ENCODE peak calls at places on chromosomes 7 and 10, in five cellular contexts. I, A, Y, B and N are unnamed samples. For H3K36me3, the result is how much of the 10 kb centered on the place peaks cover.

GRCh38 chr10:5343561-5343960 is 21.2 kb upstream of the UCN3 start:
- DNase-seq in Y (no peak), I (no peak), A (no peak), B (peak), N (no peak)

GRCh38 chr10:130213286-130214080 is 77.3 kb downstream of the GLRX3 start:
- DNase-seq in A (no peak), B (no peak), Y (no peak), I (no peak), N (no peak)

GRCh38 chr7:151680810-151681209 is 161.1 kb upstream of the RHEB start:
- DNase-seq in Y (peak), B (no peak), I (no peak), A (no peak), N (no peak)

GRCh38 chr10:35375091-35375765 is 38.9 kb downstream of the CCNY start:
- DNase-seq in B (no peak), I (no peak), A (no peak), Y (no peak), N (no peak)

GRCh38 chr7:115941703-115942268 is 88.8 kb downstream of the TFEC start:
- DNase-seq in Y (peak), B (no peak), I (no peak), A (no peak), N (no peak)

GRCh38 chr7:24786941-24787340 is 29.7 kb upstream of the GSDME start:
- DNase-seq in I (peak), A (peak), B (no peak), Y (peak), N (no peak)

GRCh38 chr10:82319558-82319957 is 444.6 kb downstream of the NRG3 start:
- DNase-seq in I (no peak), Y (no peak), A (no peak), B (no peak), N (no peak)

GRCh38 chr10:110786172-110786571 is 85.6 kb upstream of the PDCD4 start:
- DNase-seq in Y (no peak), A (no peak), I (no peak), B (no peak), N (no peak)

GRCh38 chr7:117123311-117123926 is 170.1 kb downstream of the ST7 start:
- DNase-seq in B (no peak), A (no peak), Y (no peak), I (no peak), N (no peak)

GRCh38 chr7:140013676-140014075 is 49.1 kb downstream of the PARP12 start:
- DNase-seq in A (no peak), Y (no peak), I (no peak), B (no peak), N (no peak)

GRCh38 chr10:78575400-78575799 is 493.4 kb upstream of the ZMIZ1 start:
- DNase-seq in Y (peak), B (no peak), A (no peak), I (no peak), N (no peak)

GRCh38 chr7:122790132-122790531 is 87.4 kb upstream of the RNF148 start:
- DNase-seq in Y (no peak), A (no peak), B (no peak), I (no peak), N (no peak)

GRCh38 chr10:120732643-120733313 is 118.4 kb upstream of the WDR11 start:
- DNase-seq in I (no peak), Y (no peak), A (no peak), B (no peak), N (no peak)

GRCh38 chr7:117071597-117071996 is 118.3 kb downstream of the ST7 start:
- DNase-seq in Y (no peak), A (no peak), B (no peak), I (no peak), N (no peak)

GRCh38 chr10:97543025-97543546 is 29.5 kb upstream of the ANKRD2 start:
- DNase-seq in B (no peak), Y (peak), A (peak), I (peak), N (peak)

GRCh38 chr10:77889277-77889903 is 37.2 kb downstream of the DLG5 start:
- DNase-seq in I (peak), B (no peak), Y (no peak), A (no peak), N (no peak)

GRCh38 chr7:14954035-14954434 is 51.5 kb upstream of the DGKB start:
- DNase-seq in Y (no peak), A (no peak), B (no peak), I (no peak), N (no peak)

GRCh38 chr7:68994841-68995240 is 603.4 kb upstream of the AUTS2 start:
- DNase-seq in A (no peak), B (no peak), I (no peak), Y (no peak), N (no peak)

GRCh38 chr10:22335204-22335956 is 9.9 kb upstream of the SPAG6 start:
- DNase-seq in I (peak), Y (no peak), A (no peak), B (peak), N (peak)

GRCh38 chr7:113071465-113071864 is 15.2 kb downstream of the GPR85 start:
- DNase-seq in I (peak), B (no peak), Y (no peak), A (no peak), N (no peak)

GRCh38 chr7:151379534-151380198 is 30.2 kb downstream of the WDR86 start:
- DNase-seq in B (no peak), Y (no peak), I (no peak), A (no peak), N (no peak)

GRCh38 chr7:71746004-71746403 is 614.1 kb downstream of the GALNT17 start:
- DNase-seq in B (no peak), A (no peak), Y (no peak), I (no peak), N (no peak)

GRCh38 chr10:78267598-78267997 is 233.9 kb downstream of the RPS24 start:
- DNase-seq in B (no peak), A (no peak), I (no peak), Y (peak), N (no peak)

GRCh38 chr7:50217961-50218360 is 86.6 kb upstream of the IKZF1 start:
- DNase-seq in I (no peak), B (no peak), Y (no peak), A (no peak), N (no peak)

GRCh38 chr7:105759670-105760548 is 116.5 kb downstream of the ATXN7L1 start:
- DNase-seq in A (no peak), I (no peak), B (peak), Y (peak), N (no peak)

GRCh38 chr7:125561006-125561405 is 631.4 kb upstream of the POT1 start:
- DNase-seq in B (no peak), Y (no peak), I (no peak), A (no peak), N (no peak)

GRCh38 chr10:105592468-105592867 is 951.4 kb downstream of the SORCS3 start:
- DNase-seq in I (no peak), B (no peak), A (no peak), Y (no peak), N (no peak)

GRCh38 chr10:14782691-14783363 is 8.1 kb upstream of the FAM107B start:
- DNase-seq in Y (peak), I (no peak), B (no peak), A (no peak), N (no peak)

GRCh38 chr7:138169441-138169851 is 93.2 kb downstream of the AKR1D1 start:
- DNase-seq in I (no peak), B (no peak), Y (no peak), A (no peak), N (no peak)

GRCh38 chr10:76337641-76338040 is 906.2 kb downstream of the LRMDA start:
- DNase-seq in A (no peak), B (no peak), I (no peak), Y (peak), N (no peak)

GRCh38 chr10:76338187-76338586 is 906.8 kb downstream of the LRMDA start:
- DNase-seq in A (no peak), I (no peak), B (no peak), Y (no peak), N (no peak)

GRCh38 chr10:76333801-76334200 is 902.4 kb downstream of the LRMDA start:
- DNase-seq in A (no peak), B (no peak), I (no peak), Y (no peak), N (no peak)

GRCh38 chr10:76334306-76334705 is 902.9 kb downstream of the LRMDA start:
- DNase-seq in A (no peak), B (no peak), Y (no peak), I (no peak), N (no peak)

DNA sequence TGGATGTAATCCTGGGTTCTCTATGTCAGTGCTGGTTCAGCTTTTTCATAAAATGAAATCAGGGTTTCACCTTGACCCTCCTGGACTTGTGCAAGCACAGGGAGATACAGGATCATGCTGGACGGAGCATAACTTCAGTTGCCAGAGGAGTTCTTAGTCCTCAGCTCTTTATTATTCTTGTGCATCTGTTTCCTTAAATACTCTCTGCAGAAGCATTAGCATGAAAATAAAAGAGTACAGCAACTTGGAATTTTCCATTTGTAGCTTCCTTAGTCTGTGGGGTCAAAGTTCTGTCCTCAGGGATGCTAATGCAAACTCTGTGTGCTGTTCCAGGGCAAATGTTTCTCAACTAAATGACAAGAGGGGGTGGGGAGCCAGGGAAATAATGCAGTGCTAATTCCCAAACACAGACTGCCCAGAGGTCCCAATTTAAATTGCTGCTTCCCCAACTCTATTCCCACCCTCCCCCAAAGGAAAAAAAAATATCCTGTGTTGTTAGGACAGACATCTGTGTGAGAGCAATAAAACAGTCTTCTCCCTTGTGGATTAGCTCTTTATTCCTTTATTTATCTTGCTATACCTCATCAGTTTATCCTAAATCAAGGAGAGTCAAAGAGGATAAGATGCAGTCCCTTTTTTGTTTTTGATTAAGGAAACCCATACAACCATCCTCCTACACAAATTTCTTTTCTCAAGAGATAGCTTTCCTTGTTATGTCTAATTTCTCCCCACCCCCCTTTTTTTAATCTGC is 905.0 kb downstream of the LRMDA start:
- DNase-seq in I (no peak), Y (no peak), A (no peak), B (no peak), N (no peak)
- H3K27ac ChIP-seq in I (no peak), Y (no peak), A (no peak), B (no peak), N (no peak)

GRCh38 chr7:155743197-155743596 is 69.1 kb downstream of the SHH start:
- DNase-seq in A (no peak), I (no peak), Y (no peak), B (no peak), N (no peak)
- H3K36me3 ChIP-seq in A (half or more), I (half or more), Y (under half), B (half or more), N (under half)

DNA sequence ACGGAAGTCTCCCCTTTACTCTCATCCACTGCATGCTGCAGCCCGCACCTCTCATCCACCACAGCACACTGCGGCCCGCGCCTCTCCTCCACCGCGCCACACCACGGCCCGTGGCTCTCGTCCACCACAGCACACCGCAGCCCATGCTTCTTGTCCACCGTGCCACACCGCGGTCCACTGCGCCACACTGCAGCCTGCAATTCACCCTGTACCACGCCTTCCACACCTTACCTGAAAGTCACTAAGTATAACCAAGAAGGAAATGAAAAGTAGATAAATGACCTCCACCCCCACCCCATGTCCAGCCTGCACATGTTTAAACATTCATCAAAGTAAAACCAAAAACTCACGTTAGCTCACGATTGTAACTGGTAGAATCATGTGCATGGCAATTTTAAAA is 176.1 kb downstream of the DIP2C start:
- DNase-seq in I (no peak), Y (no peak), B (no peak), A (no peak), N (no peak)
- H3K27ac ChIP-seq in I (peak), Y (no peak), B (no peak), A (no peak), N (no peak)

GRCh38 chr7:107995184-107996071 is 7.5 kb downstream of the LAMB1 start:
- DNase-seq in Y (peak), B (no peak), I (no peak), A (no peak), N (no peak)
- H3K36me3 ChIP-seq in Y (half or more), B (under half), I (under half), A (under half), N (under half)

DNA sequence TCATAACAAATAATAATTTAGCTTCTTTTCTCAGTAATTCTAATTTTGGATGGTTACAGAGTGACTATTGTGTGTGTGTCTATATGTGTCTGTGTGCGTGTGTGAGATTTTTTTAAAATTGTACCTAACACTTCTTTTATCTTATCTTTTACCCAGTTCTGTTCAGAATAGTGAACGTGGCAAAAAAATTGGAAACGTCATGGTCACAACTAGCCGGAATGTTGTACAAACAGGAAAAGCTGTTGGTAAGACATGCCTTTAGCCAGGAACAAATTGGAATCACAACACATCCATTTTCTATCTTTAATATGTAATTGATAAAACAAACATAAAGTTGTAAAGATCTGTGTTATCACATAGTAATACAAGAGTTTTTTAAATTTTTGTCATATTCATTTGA is 85.4 kb downstream of the AVL9 start:
- DNase-seq in A (no peak), Y (no peak), B (no peak), I (no peak), N (no peak)
- H3K27ac ChIP-seq in A (no peak), Y (no peak), B (no peak), I (no peak), N (no peak)

GRCh38 chr7:44973610-44974401 is 5.0 kb downstream of the MYO1G start:
- DNase-seq in A (no peak), B (peak), Y (peak), I (no peak), N (peak)

GRCh38 chr7:44970521-44971051 is 8.2 kb downstream of the MYO1G start:
- DNase-seq in A (no peak), B (no peak), Y (no peak), I (no peak), N (peak)

GRCh38 chr7:44971188-44971907 is 7.5 kb downstream of the MYO1G start:
- DNase-seq in I (no peak), B (no peak), Y (no peak), A (no peak), N (no peak)

GRCh38 chr7:44971991-44972441 is 6.8 kb downstream of the MYO1G start:
- DNase-seq in B (no peak), I (no peak), A (no peak), Y (no peak), N (no peak)

GRCh38 chr7:44972562-44972961 is 6.3 kb downstream of the MYO1G start:
- DNase-seq in Y (no peak), B (no peak), I (no peak), A (no peak), N (no peak)
- H3K36me3 ChIP-seq in Y (under half), B (half or more), I (under half), A (under half), N (half or more)

GRCh38 chr7:30348083-30348560 is 63.7 kb downstream of the ZNRF2 start:
- DNase-seq in A (no peak), I (no peak), Y (peak), B (peak), N (no peak)

GRCh38 chr7:30349816-30350215 is 65.4 kb downstream of the ZNRF2 start:
- DNase-seq in Y (no peak), A (no peak), I (no peak), B (no peak), N (no peak)

GRCh38 chr7:30349170-30349569 is 64.8 kb downstream of the ZNRF2 start:
- DNase-seq in B (no peak), Y (no peak), A (no peak), I (no peak), N (no peak)

GRCh38 chr7:30347226-30348082 is 63.1 kb downstream of the ZNRF2 start:
- DNase-seq in A (no peak), Y (no peak), I (no peak), B (no peak), N (no peak)

GRCh38 chr7:30344513-30344912 is 60.1 kb downstream of the ZNRF2 start:
- DNase-seq in B (no peak), I (no peak), A (no peak), Y (no peak), N (no peak)
- H3K27ac ChIP-seq in B (peak), I (no peak), A (peak), Y (no peak), N (no peak)

DNA sequence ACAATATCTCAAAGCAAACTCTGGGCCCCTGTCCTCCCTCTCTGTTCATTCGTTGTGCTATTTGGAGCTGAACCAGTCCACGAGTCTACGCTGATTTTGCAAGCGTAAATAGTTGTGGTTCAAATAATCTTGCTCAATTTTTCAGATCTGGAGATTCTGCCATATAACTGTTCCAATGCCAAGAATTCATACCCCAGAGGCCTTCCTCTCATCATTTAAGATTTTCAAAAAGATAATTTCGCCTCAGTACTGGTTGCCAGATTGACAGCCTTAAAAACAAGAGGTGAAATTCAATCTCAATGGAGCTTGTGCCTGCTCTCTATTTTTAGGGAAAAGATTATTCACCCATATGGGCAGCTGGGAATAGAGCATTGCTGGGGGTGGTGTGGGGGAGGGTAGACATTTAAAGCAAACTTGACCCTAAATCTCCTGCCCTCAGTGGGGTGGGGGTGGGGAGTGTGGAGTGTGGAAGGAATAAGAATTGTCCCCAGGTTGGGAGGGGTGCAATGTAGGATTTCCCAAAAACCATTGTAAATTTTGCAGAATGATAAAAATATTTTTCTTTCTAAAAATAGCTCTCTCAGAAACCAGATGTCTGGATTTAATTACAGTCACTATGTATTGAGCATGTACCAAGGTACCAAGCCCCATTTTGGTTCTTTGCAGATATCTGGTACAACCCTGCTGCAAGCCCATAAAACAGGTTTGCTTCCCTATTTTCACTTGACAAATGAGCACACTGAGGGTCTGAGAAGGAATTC is 104.7 kb upstream of the EEPD1 start:
- DNase-seq in A (peak), I (no peak), B (no peak), Y (peak), N (no peak)
- H3K36me3 ChIP-seq in A (under half), I (under half), B (under half), Y (under half), N (under half)